ENCODE peak calls at places on chromosomes 4 and X, in ten cellular contexts. One of them, this sample, is unnamed.

GRCh38 chr4:41258783-41259182 is 2.1 kb downstream of the UCHL1 start:
- DNase-seq in endodermal cell: peak; percentile 70
- DNase-seq in GM06990: no peak
- DNase-seq in colonic mucosa: no peak
- DNase-seq in IMR-90: peak; percentile 86
- DNase-seq in CD8-positive, alpha-beta T cell: no peak
- DNase-seq in GM23338: peak; percentile 63
- DNase-seq in thyroid gland: peak; percentile 61
- DNase-seq in testis: peak; percentile 50
- DNase-seq in mucosa of descending colon: peak; percentile 3
- DNase-seq in this sample: no peak

GRCh38 chr4:68654946-68655721 is 15.3 kb downstream of the UGT2B15 start:
- DNase-seq in endodermal cell: no peak
- DNase-seq in GM06990: no peak
- DNase-seq in colonic mucosa: no peak
- DNase-seq in IMR-90: no peak
- DNase-seq in CD8-positive, alpha-beta T cell: no peak
- DNase-seq in GM23338: no peak
- DNase-seq in thyroid gland: no peak
- DNase-seq in testis: no peak
- DNase-seq in mucosa of descending colon: no peak
- DNase-seq in this sample: no peak

GRCh38 chr4:83172371-83172770 is 57.8 kb upstream of the PLAC8 start:
- DNase-seq in endodermal cell: no peak
- DNase-seq in GM06990: no peak
- DNase-seq in colonic mucosa: no peak
- DNase-seq in IMR-90: no peak
- DNase-seq in CD8-positive, alpha-beta T cell: no peak
- DNase-seq in GM23338: no peak
- DNase-seq in thyroid gland: peak; percentile 8
- DNase-seq in testis: no peak
- DNase-seq in mucosa of descending colon: no peak
- DNase-seq in this sample: no peak

GRCh38 chr4:36414248-36414647 is 132.8 kb downstream of the DTHD1 start:
- DNase-seq in endodermal cell: no peak
- DNase-seq in GM06990: no peak
- DNase-seq in colonic mucosa: no peak
- DNase-seq in IMR-90: no peak
- DNase-seq in CD8-positive, alpha-beta T cell: no peak
- DNase-seq in GM23338: peak; percentile 25
- DNase-seq in thyroid gland: no peak
- DNase-seq in testis: no peak
- DNase-seq in mucosa of descending colon: no peak
- DNase-seq in this sample: no peak

GRCh38 chr4:57077550-57078311 is 32.5 kb downstream of the IGFBP7 start:
- DNase-seq in endodermal cell: peak; percentile 72
- DNase-seq in GM06990: no peak
- DNase-seq in colonic mucosa: no peak
- DNase-seq in IMR-90: peak; percentile 79
- DNase-seq in CD8-positive, alpha-beta T cell: no peak
- DNase-seq in GM23338: peak; percentile 84
- DNase-seq in thyroid gland: peak; percentile 7
- DNase-seq in testis: no peak
- DNase-seq in mucosa of descending colon: no peak
- DNase-seq in this sample: no peak

GRCh38 chrX:105636667-105637066 is 185.7 kb upstream of the NRK start:
- DNase-seq in endodermal cell: peak; percentile 44
- DNase-seq in GM06990: no peak
- DNase-seq in colonic mucosa: no peak
- DNase-seq in IMR-90: no peak
- DNase-seq in CD8-positive, alpha-beta T cell: no peak
- DNase-seq in GM23338: peak; percentile 71
- DNase-seq in thyroid gland: no peak
- DNase-seq in testis: no peak
- DNase-seq in mucosa of descending colon: no peak
- DNase-seq in this sample: no peak

GRCh38 chrX:74500067-74500466 is 78.8 kb downstream of the SLC16A2 start:
- DNase-seq in endodermal cell: no peak
- DNase-seq in GM06990: no peak
- DNase-seq in colonic mucosa: no peak
- DNase-seq in IMR-90: no peak
- DNase-seq in CD8-positive, alpha-beta T cell: no peak
- DNase-seq in GM23338: no peak
- DNase-seq in thyroid gland: no peak
- DNase-seq in testis: no peak
- DNase-seq in mucosa of descending colon: no peak
- DNase-seq in this sample: no peak

GRCh38 chrX:40035726-40036125 is 62.0 kb downstream of the BCOR start:
- DNase-seq in endodermal cell: no peak
- DNase-seq in GM06990: no peak
- DNase-seq in colonic mucosa: no peak
- DNase-seq in IMR-90: no peak
- DNase-seq in CD8-positive, alpha-beta T cell: no peak
- DNase-seq in GM23338: no peak
- DNase-seq in thyroid gland: peak; percentile 75
- DNase-seq in testis: no peak
- DNase-seq in mucosa of descending colon: no peak
- DNase-seq in this sample: no peak

GRCh38 chr4:106981431-106981830 is 54.7 kb downstream of the DKK2 start:
- DNase-seq in endodermal cell: no peak
- DNase-seq in GM06990: no peak
- DNase-seq in colonic mucosa: no peak
- DNase-seq in IMR-90: no peak
- DNase-seq in CD8-positive, alpha-beta T cell: no peak
- DNase-seq in GM23338: peak; percentile 41
- DNase-seq in thyroid gland: no peak
- DNase-seq in testis: no peak
- DNase-seq in mucosa of descending colon: no peak
- DNase-seq in this sample: no peak

GRCh38 chr4:183333983-183334382 is 11.8 kb upstream of the CLDN24 start:
- DNase-seq in endodermal cell: no peak
- DNase-seq in GM06990: no peak
- DNase-seq in colonic mucosa: no peak
- DNase-seq in IMR-90: peak; percentile 4
- DNase-seq in CD8-positive, alpha-beta T cell: no peak
- DNase-seq in GM23338: no peak
- DNase-seq in thyroid gland: no peak
- DNase-seq in testis: no peak
- DNase-seq in mucosa of descending colon: no peak
- DNase-seq in this sample: no peak

GRCh38 chrX:153499876-153500275 is 5.1 kb downstream of the BGN start:
- DNase-seq in endodermal cell: no peak
- DNase-seq in GM06990: no peak
- DNase-seq in colonic mucosa: no peak
- DNase-seq in IMR-90: no peak
- DNase-seq in CD8-positive, alpha-beta T cell: no peak
- DNase-seq in GM23338: no peak
- DNase-seq in thyroid gland: no peak
- DNase-seq in testis: peak; percentile 19
- DNase-seq in mucosa of descending colon: no peak
- DNase-seq in this sample: no peak

GRCh38 chrX:9379697-9380551 is 84.9 kb upstream of the TBL1X start:
- DNase-seq in endodermal cell: no peak
- DNase-seq in GM06990: no peak
- DNase-seq in colonic mucosa: peak; percentile 62
- DNase-seq in IMR-90: peak; percentile 61
- DNase-seq in CD8-positive, alpha-beta T cell: no peak
- DNase-seq in GM23338: no peak
- DNase-seq in thyroid gland: no peak
- DNase-seq in testis: no peak
- DNase-seq in mucosa of descending colon: peak; percentile 48
- DNase-seq in this sample: no peak

GRCh38 chr4:100190643-100191600 is 654 bp upstream of the DDIT4L start:
- DNase-seq in endodermal cell: peak; percentile 69
- DNase-seq in GM06990: no peak
- DNase-seq in colonic mucosa: no peak
- DNase-seq in IMR-90: peak; percentile 37
- DNase-seq in CD8-positive, alpha-beta T cell: no peak
- DNase-seq in GM23338: peak; percentile 49
- DNase-seq in thyroid gland: peak; percentile 2
- DNase-seq in testis: no peak
- DNase-seq in mucosa of descending colon: no peak
- DNase-seq in this sample: no peak

GRCh38 chrX:47321386-47321785 is 49.0 kb upstream of the ZNF157 start:
- DNase-seq in endodermal cell: peak; percentile 94
- DNase-seq in GM06990: no peak
- DNase-seq in colonic mucosa: no peak
- DNase-seq in IMR-90: peak; percentile 43
- DNase-seq in CD8-positive, alpha-beta T cell: no peak
- DNase-seq in GM23338: peak; percentile 94
- DNase-seq in thyroid gland: peak; percentile 79
- DNase-seq in testis: peak; percentile 86
- DNase-seq in mucosa of descending colon: peak; percentile 5
- DNase-seq in this sample: no peak

GRCh38 chr4:38482696-38483095 is 181.3 kb upstream of the KLF3 start:
- DNase-seq in endodermal cell: no peak
- DNase-seq in GM06990: no peak
- DNase-seq in colonic mucosa: no peak
- DNase-seq in IMR-90: no peak
- DNase-seq in CD8-positive, alpha-beta T cell: no peak
- DNase-seq in GM23338: no peak
- DNase-seq in thyroid gland: no peak
- DNase-seq in testis: no peak
- DNase-seq in mucosa of descending colon: no peak
- DNase-seq in this sample: no peak

GRCh38 chr4:99024481-99025275 is 29.2 kb downstream of the METAP1 start:
- DNase-seq in endodermal cell: no peak
- DNase-seq in GM06990: no peak
- DNase-seq in colonic mucosa: peak; percentile 67
- DNase-seq in IMR-90: no peak
- DNase-seq in CD8-positive, alpha-beta T cell: no peak
- DNase-seq in GM23338: no peak
- DNase-seq in thyroid gland: peak; percentile 10
- DNase-seq in testis: peak; percentile 42
- DNase-seq in mucosa of descending colon: peak; percentile 64
- DNase-seq in this sample: no peak
- TF ChIP-seq CTCF in endodermal cell: no peak
- TF ChIP-seq CTCF in GM06990: no peak
- TF ChIP-seq CTCF in colonic mucosa: no peak
- TF ChIP-seq CTCF in IMR-90: no peak
- TF ChIP-seq CTCF in CD8-positive, alpha-beta T cell: no peak
- TF ChIP-seq CTCF in GM23338: no peak
- TF ChIP-seq CTCF in thyroid gland: no peak
- TF ChIP-seq CTCF in testis: no peak
- TF ChIP-seq CTCF in mucosa of descending colon: no peak
- TF ChIP-seq CTCF in this sample: no peak

DNA sequence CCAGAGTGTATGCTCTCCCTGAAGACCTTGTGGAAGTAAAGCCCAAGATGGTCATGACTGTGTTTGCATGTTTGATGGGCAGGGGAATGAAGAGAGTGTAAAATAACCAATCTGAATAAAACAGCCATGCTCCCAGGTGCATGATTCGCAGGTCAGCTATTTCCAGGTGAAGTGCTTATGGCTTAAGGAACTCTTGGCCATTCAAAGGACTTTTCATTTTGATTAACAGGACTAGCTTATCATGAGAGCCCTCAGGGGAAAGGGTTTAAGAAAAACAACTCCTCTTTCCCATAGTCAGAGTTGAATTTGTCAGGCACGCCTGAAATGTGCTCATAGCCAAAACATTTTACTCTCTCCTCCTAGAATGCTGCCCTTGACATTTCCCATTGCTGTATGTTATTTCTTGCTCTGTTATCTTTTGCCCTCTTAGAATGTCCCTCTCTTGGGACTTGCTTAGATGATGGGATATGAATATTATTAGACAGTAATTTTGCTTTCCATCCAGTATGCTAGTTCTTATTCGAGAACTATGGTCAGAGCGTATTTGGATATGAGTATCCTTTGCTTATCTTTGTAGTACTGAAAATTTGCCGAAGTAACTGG is 88.6 kb downstream of the PLS3 start:
- DNase-seq in endodermal cell: peak; percentile 62
- DNase-seq in GM06990: no peak
- DNase-seq in colonic mucosa: no peak
- DNase-seq in IMR-90: no peak
- DNase-seq in CD8-positive, alpha-beta T cell: no peak
- DNase-seq in GM23338: peak; percentile 9
- DNase-seq in thyroid gland: no peak
- DNase-seq in testis: no peak
- DNase-seq in mucosa of descending colon: no peak
- DNase-seq in this sample: no peak
- H3K4me3 ChIP-seq in endodermal cell: no peak overlapping the region
- H3K4me3 ChIP-seq in GM06990: no peak overlapping the region
- H3K4me3 ChIP-seq in colonic mucosa: no peak overlapping the region
- H3K4me3 ChIP-seq in IMR-90: no peak overlapping the region
- H3K4me3 ChIP-seq in CD8-positive, alpha-beta T cell: no peak overlapping the region
- H3K4me3 ChIP-seq in GM23338: no peak overlapping the region
- H3K4me3 ChIP-seq in thyroid gland: no peak overlapping the region
- H3K4me3 ChIP-seq in testis: no peak overlapping the region
- H3K4me3 ChIP-seq in mucosa of descending colon: no peak overlapping the region
- H3K4me3 ChIP-seq in this sample: no peak overlapping the region

DNA sequence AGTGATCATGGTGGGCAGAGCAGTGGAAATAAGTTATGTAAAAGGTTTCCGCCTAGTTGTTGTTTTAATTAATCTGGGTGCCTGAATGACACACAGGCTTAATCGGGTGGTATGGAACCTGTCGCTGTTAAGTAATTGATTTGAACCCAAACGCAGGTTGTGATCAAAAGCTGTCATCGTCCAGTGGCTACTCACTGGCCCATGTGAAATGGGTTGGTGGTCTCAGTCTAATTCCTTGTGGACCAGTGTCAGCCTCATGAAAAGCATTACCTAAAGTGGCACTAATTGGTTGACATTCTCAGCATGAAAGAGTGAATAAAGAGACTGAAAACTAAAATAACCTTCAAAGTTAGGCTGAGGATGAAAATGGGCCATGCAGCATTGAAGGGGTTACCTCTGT is 251.8 kb upstream of the TENM3 start:
- DNase-seq in endodermal cell: no peak
- DNase-seq in GM06990: no peak
- DNase-seq in colonic mucosa: no peak
- DNase-seq in IMR-90: no peak
- DNase-seq in CD8-positive, alpha-beta T cell: no peak
- DNase-seq in GM23338: no peak
- DNase-seq in thyroid gland: no peak
- DNase-seq in testis: no peak
- DNase-seq in mucosa of descending colon: no peak
- DNase-seq in this sample: no peak
- H3K36me3 ChIP-seq in endodermal cell: no peaks in the 10 kb centered on the region
- H3K36me3 ChIP-seq in GM06990: no peaks in the 10 kb centered on the region
- H3K36me3 ChIP-seq in colonic mucosa: no peaks in the 10 kb centered on the region
- H3K36me3 ChIP-seq in IMR-90: no peaks in the 10 kb centered on the region
- H3K36me3 ChIP-seq in CD8-positive, alpha-beta T cell: no peaks in the 10 kb centered on the region
- H3K36me3 ChIP-seq in GM23338: no peaks in the 10 kb centered on the region
- H3K36me3 ChIP-seq in thyroid gland: no peaks in the 10 kb centered on the region
- H3K36me3 ChIP-seq in testis: no peaks in the 10 kb centered on the region
- H3K36me3 ChIP-seq in mucosa of descending colon: no peaks in the 10 kb centered on the region
- H3K36me3 ChIP-seq in this sample: no peaks in the 10 kb centered on the region

DNA sequence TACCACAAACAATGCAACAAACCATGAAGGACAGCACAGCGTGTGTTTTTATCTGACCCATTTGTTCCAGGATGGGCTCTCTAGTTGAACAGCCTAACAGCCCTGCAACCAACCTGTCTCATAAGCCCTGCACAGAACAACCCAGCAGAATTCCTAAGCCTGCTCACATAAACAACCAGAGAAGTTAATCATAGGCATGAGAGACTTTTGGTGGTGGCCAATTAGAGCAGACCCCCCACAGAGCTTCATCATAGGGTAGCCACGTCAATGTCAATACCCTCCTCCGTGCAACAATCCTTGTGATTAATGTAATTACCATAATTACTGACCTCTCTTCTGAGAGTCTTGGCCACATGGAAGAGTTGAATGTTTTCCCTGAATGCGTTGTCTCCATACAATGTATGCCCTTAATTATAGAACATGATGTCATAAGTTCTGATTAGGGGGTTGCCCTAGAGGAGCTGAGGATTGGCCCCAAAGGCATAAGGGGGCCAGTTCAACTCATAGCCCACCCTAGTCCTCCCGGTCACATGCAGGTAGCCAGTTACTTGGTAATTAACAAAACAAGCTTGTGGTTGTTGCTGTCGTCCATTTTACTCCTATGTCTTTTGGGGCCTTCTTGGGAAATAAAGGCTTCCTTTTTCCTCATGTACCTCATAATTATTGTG is 92.7 kb downstream of the SYNPO2 start:
- DNase-seq in endodermal cell: peak; percentile 55
- DNase-seq in GM06990: no peak
- DNase-seq in colonic mucosa: no peak
- DNase-seq in IMR-90: peak; percentile 81
- DNase-seq in CD8-positive, alpha-beta T cell: no peak
- DNase-seq in GM23338: peak; percentile 14
- DNase-seq in thyroid gland: no peak
- DNase-seq in testis: no peak
- DNase-seq in mucosa of descending colon: no peak
- DNase-seq in this sample: no peak
- TF ChIP-seq CTCF in endodermal cell: no peak
- TF ChIP-seq CTCF in GM06990: no peak
- TF ChIP-seq CTCF in colonic mucosa: no peak
- TF ChIP-seq CTCF in IMR-90: no peak
- TF ChIP-seq CTCF in CD8-positive, alpha-beta T cell: no peak
- TF ChIP-seq CTCF in GM23338: no peak
- TF ChIP-seq CTCF in thyroid gland: no peak
- TF ChIP-seq CTCF in testis: no peak
- TF ChIP-seq CTCF in mucosa of descending colon: no peak
- TF ChIP-seq CTCF in this sample: no peak

This sample was measured in left lung.